ENCODE peak calls at places on chromosomes 7 and 10, in seven cellular contexts. F is esophagus squamous epithelium, I is K562, X is WERI-Rb-1, B is HepG2, D is GM06990, E is IMR-90. U is an unnamed sample.

GRCh38 chr7:151936207-151936606 is 20.0 kb upstream of the GALNTL5 start:
- DNase-seq in F (no peak), I (no peak), X (no peak), B (no peak), D (peak; percentile 41), E (no peak), U (no peak)

GRCh38 chr10:85124592-85124991 is 796.2 kb downstream of the CCSER2 start:
- DNase-seq in F (no peak), I (no peak), X (no peak), B (no peak), D (no peak), E (no peak), U (no peak)

GRCh38 chr7:10299384-10299783 is 674.3 kb upstream of the PHF14 start:
- DNase-seq in F (no peak), I (no peak), X (no peak), B (no peak), D (no peak), E (no peak), U (no peak)

GRCh38 chr10:14153570-14154055 is 177.1 kb downstream of the FRMD4A start:
- DNase-seq in F (no peak), I (peak; percentile 48), X (peak; percentile 7), B (no peak), D (no peak), E (peak; percentile 37), U (no peak)

GRCh38 chr10:131790021-131790420 is 110.8 kb upstream of the PPP2R2D start:
- DNase-seq in F (no peak), I (peak; percentile 33), X (peak; percentile 37), B (no peak), D (no peak), E (no peak), U (no peak)

GRCh38 chr7:1302936-1303335 is 70.3 kb downstream of the UNCX start:
- DNase-seq in F (no peak), I (no peak), X (no peak), B (no peak), D (no peak), E (no peak), U (no peak)

GRCh38 chr10:114720685-114721278 is 62.7 kb upstream of the ABLIM1 start:
- DNase-seq in F (no peak), I (no peak), X (no peak), B (no peak), D (no peak), E (no peak), U (no peak)

GRCh38 chr10:1485357-1485756 is 252.0 kb downstream of the ADARB2 start:
- DNase-seq in F (no peak), I (no peak), X (no peak), B (no peak), D (no peak), E (no peak), U (no peak)

GRCh38 chr7:8638076-8638475 is 204.7 kb downstream of the NXPH1 start:
- DNase-seq in F (no peak), I (no peak), X (no peak), B (no peak), D (no peak), E (no peak), U (no peak)

GRCh38 chr7:140021603-140022002 is 41.1 kb downstream of the PARP12 start:
- DNase-seq in F (no peak), I (no peak), X (no peak), B (no peak), D (no peak), E (no peak), U (no peak)

GRCh38 chr7:25851332-25852248 is 300.4 kb upstream of the NFE2L3 start:
- DNase-seq in F (no peak), I (peak; percentile 68), X (peak; percentile 85), B (peak; percentile 46), D (no peak), E (peak; percentile 76), U (no peak)

GRCh38 chr10:71809628-71810027 is 36.3 kb upstream of the VSIR start:
- DNase-seq in F (no peak), I (no peak), X (no peak), B (no peak), D (no peak), E (no peak), U (no peak)

GRCh38 chr10:48594371-48594770 is 10.5 kb downstream of the ARHGAP22 start:
- DNase-seq in F (no peak), I (no peak), X (no peak), B (no peak), D (no peak), E (no peak), U (no peak)

GRCh38 chr7:123216825-123217224 is 17.1 kb upstream of the SLC13A1 start:
- DNase-seq in F (no peak), I (no peak), X (no peak), B (no peak), D (no peak), E (no peak), U (no peak)

GRCh38 chr10:132548869-132549268 is 11.3 kb downstream of the INPP5A start:
- DNase-seq in F (no peak), I (no peak), X (no peak), B (no peak), D (no peak), E (no peak), U (no peak)

GRCh38 chr10:93600861-93601773 is at the start of gene RBP4:
- DNase-seq in F (no peak), I (no peak), X (no peak), B (peak; percentile 78), D (no peak), E (peak; percentile 32), U (no peak)

GRCh38 chr10:15201589-15202300 is 33.3 kb upstream of the NMT2 start:
- DNase-seq in F (no peak), I (no peak), X (no peak), B (no peak), D (no peak), E (peak; percentile 50), U (no peak)

GRCh38 chr7:151689196-151689971 is 169.7 kb upstream of the RHEB start:
- DNase-seq in F (no peak), I (no peak), X (no peak), B (no peak), D (no peak), E (no peak), U (no peak)

GRCh38 chr7:984361-985126 is 1.6 kb downstream of the CYP2W1 start:
- DNase-seq in F (no peak), I (no peak), X (no peak), B (no peak), D (no peak), E (no peak), U (no peak)

GRCh38 chr10:43231523-43232078 is 35.3 kb downstream of the RASGEF1A start:
- DNase-seq in F (no peak), I (no peak), X (peak; percentile 11), B (no peak), D (no peak), E (no peak), U (no peak)

GRCh38 chr7:97005764-97006145 is 402 bp downstream of the DLX6 start:
- DNase-seq in F (no peak), I (no peak), X (no peak), B (peak; percentile 21), D (no peak), E (no peak), U (no peak)

GRCh38 chr7:50362712-50363282 is 58.3 kb downstream of the IKZF1 start:
- DNase-seq in F (no peak), I (no peak), X (no peak), B (no peak), D (no peak), E (no peak), U (no peak)

GRCh38 chr10:35025916-35026315 is 64.2 kb downstream of the CUL2 start:
- DNase-seq in F (no peak), I (no peak), X (no peak), B (no peak), D (no peak), E (peak; percentile 78), U (peak; percentile 13)

DNA sequence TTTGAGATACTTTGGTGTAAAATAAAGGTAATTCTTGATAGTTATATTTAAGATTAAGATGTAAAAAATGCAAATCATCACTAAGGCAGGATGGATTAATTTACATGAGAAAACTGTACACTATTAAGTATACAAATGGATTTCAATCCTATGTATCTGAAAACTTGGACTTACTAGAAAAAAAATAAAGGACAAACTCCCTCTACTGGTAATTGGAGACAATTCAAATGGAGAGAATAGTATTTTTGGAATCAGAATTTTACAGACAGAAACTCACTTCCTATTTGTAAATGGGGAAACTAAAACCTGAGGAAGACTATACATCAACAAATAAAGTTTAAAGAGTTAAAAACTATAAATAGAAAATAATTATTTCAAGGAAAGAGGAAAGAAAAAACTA is 62.6 kb downstream of the CUL2 start:
- DNase-seq in F (no peak), I (no peak), X (no peak), B (peak; percentile 12), D (peak; percentile 12), E (peak; percentile 39), U (peak; percentile 15)
- TF ChIP-seq CTCF in F (no peak), I (peak; percentile 42), X (no peak), B (no peak), D (peak; percentile 13), E (peak; percentile 57), U (peak; percentile 38)

GRCh38 chr10:100705139-100705538 is 40.2 kb upstream of the PAX2 start:
- DNase-seq in F (no peak), I (no peak), X (no peak), B (no peak), D (no peak), E (no peak), U (no peak)
- H3K27me3 ChIP-seq in F (peaks cover 4% of the 10 kb centered on the region), I (no peaks in the 10 kb centered on the region), X (peaks cover 76% of the 10 kb centered on the region), B (peaks cover 23% of the 10 kb centered on the region), D (no peaks in the 10 kb centered on the region), E (peaks cover 38% of the 10 kb centered on the region), U (peaks cover 15% of the 10 kb centered on the region)

GRCh38 chr10:2592533-2592932 is 474.8 kb upstream of the PFKP start:
- DNase-seq in F (no peak), I (no peak), X (no peak), B (no peak), D (no peak), E (no peak), U (no peak)

GRCh38 chr10:2584385-2584784 is 483.0 kb upstream of the PFKP start:
- DNase-seq in F (no peak), I (no peak), X (no peak), B (no peak), D (no peak), E (no peak), U (no peak)

GRCh38 chr10:2589226-2589625 is 478.1 kb upstream of the PFKP start:
- DNase-seq in F (no peak), I (no peak), X (no peak), B (no peak), D (no peak), E (no peak), U (no peak)
- TF ChIP-seq CTCF in F (no peak), I (no peak), X (no peak), B (no peak), D (no peak), E (no peak), U (no peak)

GRCh38 chr7:27148031-27148775 is 629 bp upstream of the HOXA6 start:
- DNase-seq in F (no peak), I (no peak), X (no peak), B (no peak), D (no peak), E (no peak), U (no peak)

GRCh38 chr7:27147211-27148030 is at the start of gene HOXA6:
- DNase-seq in F (no peak), I (no peak), X (peak; percentile 5), B (no peak), D (no peak), E (peak; percentile 67), U (no peak)

GRCh38 chr7:27150568-27151340 is 1.6 kb downstream of the HOXA3 start:
- DNase-seq in F (no peak), I (peak; percentile 80), X (peak; percentile 68), B (peak; percentile 42), D (peak; percentile 83), E (peak; percentile 78), U (no peak)

GRCh38 chr7:27149817-27150567 is 2.4 kb downstream of the HOXA3 start:
- DNase-seq in F (no peak), I (no peak), X (no peak), B (no peak), D (no peak), E (no peak), U (no peak)

GRCh38 chr7:27148776-27149641 is 1.4 kb upstream of the HOXA6 start:
- DNase-seq in F (no peak), I (no peak), X (peak; percentile 5), B (no peak), D (no peak), E (no peak), U (no peak)
- H3K27me3 ChIP-seq in F (peaks cover 23% of the 10 kb centered on the region), I (peaks cover 55% of the 10 kb centered on the region), X (peaks cover 56% of the 10 kb centered on the region), B (peaks cover 28% of the 10 kb centered on the region), D (peaks cover 2% of the 10 kb centered on the region), E (no peaks in the 10 kb centered on the region), U (no peaks in the 10 kb centered on the region)